ENCODE peak calls at places on chromosome 1, in nine cellular contexts. D is hepatocyte; Y is fibroblast of mammary gland; A is H7; W is AG04450; L is Right ventricle myocardium superior; E is stimulated activated CD4-positive, alpha-beta T cell treated with anti-CD3 and anti-CD28 coated beads, Interleukin-2, amount 100 ng/mL, for 48 hours; N is OCI-LY7; O is dorsolateral prefrontal cortex. K is an unnamed sample.

GRCh38 chr1:168613689-168614655 is 37.6 kb downstream of the XCL1 start:
- DNase-seq in D (no peak), Y (peak; percentile 68), A (no peak), W (no peak), L (peak; percentile 59), E (no peak), N (no peak), O (no peak), K (no peak)

GRCh38 chr1:183780159-183780558 is 24.8 kb upstream of the RGL1 start:
- DNase-seq in D (no peak), Y (no peak), A (no peak), W (no peak), L (no peak), E (no peak), N (no peak), O (no peak), K (no peak)

GRCh38 chr1:228378453-228379164 is 28.0 kb downstream of the TRIM11 start:
- DNase-seq in D (peak; percentile 88), Y (peak; percentile 57), A (peak; percentile 99), W (peak; percentile 57), L (peak; percentile 89), E (peak; percentile 54), N (peak; percentile 19), O (peak; percentile 36), K (peak; percentile 95)

GRCh38 chr1:229341811-229342304 is 989 bp downstream of the CCSAP start:
- DNase-seq in D (no peak), Y (peak; percentile 18), A (no peak), W (no peak), L (no peak), E (no peak), N (peak; percentile 70), O (no peak), K (peak; percentile 40)

GRCh38 chr1:120178799-120179419 is 2.6 kb upstream of the SEC22B start:
- DNase-seq in D (peak; percentile 4), Y (peak; percentile 25), A (peak; percentile 8), W (no peak), L (no peak), E (no peak), N (no peak), O (no peak), K (peak; percentile 4)

GRCh38 chr1:221822591-221822990 is 80.7 kb upstream of the DUSP10 start:
- DNase-seq in D (no peak), Y (no peak), A (no peak), W (no peak), L (no peak), E (no peak), N (no peak), O (no peak), K (no peak)

GRCh38 chr1:180501865-180502360 is 464 bp downstream of the ACBD6 start:
- DNase-seq in D (peak; percentile 67), Y (no peak), A (no peak), W (no peak), L (no peak), E (no peak), N (peak; percentile 63), O (no peak), K (no peak)

GRCh38 chr1:204408074-204408507 is 3.5 kb downstream of the PPP1R15B start:
- DNase-seq in D (peak; percentile 57), Y (peak; percentile 78), A (no peak), W (no peak), L (peak; percentile 82), E (no peak), N (no peak), O (peak; percentile 70), K (no peak)

GRCh38 chr1:114154963-114155322 is 1.3 kb upstream of the SYT6 start:
- DNase-seq in D (peak; percentile 45), Y (peak; percentile 40), A (peak; percentile 83), W (no peak), L (no peak), E (no peak), N (no peak), O (no peak), K (peak; percentile 78)

GRCh38 chr1:235021321-235021720 is 107.3 kb downstream of the TOMM20 start:
- DNase-seq in D (no peak), Y (no peak), A (no peak), W (no peak), L (no peak), E (no peak), N (no peak), O (no peak), K (no peak)